ENCODE peak calls at places on chromosomes 5 and 9, in six cellular contexts. H, A, Y, K, R and I are unnamed samples.

GRCh38 chr9:93264338-93265125 is 80.6 kb downstream of the WNK2 start:
- DNase-seq in H (no peak), A (no peak), K (no peak), R (no peak), Y (no peak), I (no peak)

GRCh38 chr5:67156976-67157583 is 39.5 kb downstream of the CD180 start:
- DNase-seq in Y (peak), H (peak), R (no peak), K (no peak), A (peak), I (no peak)

GRCh38 chr5:97165726-97166125 is 17.3 kb downstream of the RIOK2 start:
- DNase-seq in Y (no peak), H (no peak), K (no peak), R (no peak), A (no peak), I (no peak)

GRCh38 chr9:130660683-130661460 is 3.5 kb upstream of the PRDM12 start:
- DNase-seq in K (no peak), H (no peak), A (peak), Y (no peak), R (no peak), I (no peak)

GRCh38 chr5:1787472-1788047 is 12.1 kb downstream of the MRPL36 start:
- DNase-seq in K (no peak), R (no peak), H (no peak), Y (no peak), A (no peak), I (no peak)

GRCh38 chr9:127193483-127193882 is 71.0 kb upstream of the ANGPTL2 start:
- DNase-seq in K (no peak), R (no peak), A (no peak), H (no peak), Y (no peak), I (no peak)

GRCh38 chr5:165201364-165202143 is 1696.1 kb downstream of the MAT2B start:
- DNase-seq in K (peak), R (no peak), A (no peak), Y (no peak), H (no peak), I (no peak)

GRCh38 chr9:132041825-132042224 is 37.8 kb downstream of the MED27 start:
- DNase-seq in A (no peak), R (no peak), Y (no peak), K (no peak), H (no peak), I (no peak)

GRCh38 chr5:152542741-152543140 is 137.7 kb upstream of the NMUR2 start:
- DNase-seq in R (no peak), H (no peak), K (no peak), A (peak), Y (no peak), I (no peak)

GRCh38 chr5:64285188-64286130 is 119.8 kb downstream of the RNF180 start:
- DNase-seq in A (no peak), R (no peak), Y (no peak), K (no peak), H (no peak), I (no peak)

GRCh38 chr5:81095835-81096234 is 135.7 kb downstream of the RASGRF2 start:
- DNase-seq in A (no peak), R (no peak), H (no peak), Y (no peak), K (no peak), I (no peak)

GRCh38 chr5:177557041-177557647 is 2.8 kb upstream of the FAM193B start:
- DNase-seq in Y (no peak), R (no peak), A (no peak), H (no peak), K (no peak), I (no peak)

GRCh38 chr9:121545875-121546423 is 46.3 kb upstream of the GGTA1 start:
- DNase-seq in R (peak), Y (peak), H (peak), A (peak), K (peak), I (peak)

GRCh38 chr5:151020304-151021031 is at the start of gene GPX3:
- DNase-seq in R (no peak), H (peak), A (peak), Y (no peak), K (no peak), I (no peak)

GRCh38 chr5:81936750-81937149 is 35.1 kb upstream of the ATG10 start:
- DNase-seq in H (no peak), Y (no peak), K (no peak), A (no peak), R (no peak), I (no peak)

GRCh38 chr9:126222363-126222834 is 104.2 kb upstream of the MVB12B start:
- DNase-seq in K (no peak), A (peak), Y (no peak), R (no peak), H (no peak), I (no peak)

GRCh38 chr5:148739524-148739923 is 85.2 kb upstream of the HTR4 start:
- DNase-seq in Y (no peak), K (no peak), A (no peak), R (no peak), H (peak), I (peak)

GRCh38 chr9:100084145-100084478 is 14.7 kb downstream of the ERP44 start:
- DNase-seq in A (no peak), Y (no peak), H (no peak), K (no peak), R (no peak), I (no peak)

GRCh38 chr9:122307036-122307435 is 42.4 kb downstream of the MRRF start:
- DNase-seq in R (no peak), A (no peak), Y (no peak), H (no peak), K (no peak), I (no peak)

GRCh38 chr5:176608937-176609723 is 826 bp downstream of the GPRIN1 start:
- DNase-seq in A (no peak), H (no peak), R (no peak), K (no peak), Y (no peak), I (no peak)

GRCh38 chr5:131147258-131147657 is 17.8 kb downstream of the HINT1 start:
- DNase-seq in K (no peak), H (no peak), A (no peak), R (no peak), Y (no peak), I (no peak)

GRCh38 chr9:77649109-77649812 is 1.1 kb upstream of the GNA14 start:
- DNase-seq in A (peak), Y (no peak), K (peak), H (peak), R (no peak), I (no peak)

GRCh38 chr5:102600964-102601363 is 102.2 kb upstream of the SLCO6A1 start:
- DNase-seq in Y (no peak), H (no peak), R (no peak), K (no peak), A (no peak), I (no peak)